ENCODE peak calls at places on chromosome 5, in seven cellular contexts. P is BE2C, I is Panc1, S is choroid plexus epithelial cell, F is transverse colon, Z is A549, B is foreskin fibroblast. Q is an unnamed sample.

GRCh38 chr5:145978672-145979071 is 42.3 kb downstream of the SH3RF2 start:
- DNase-seq in B (no peak), F (peak), I (no peak), S (no peak), Z (peak), P (no peak), Q (no peak)

GRCh38 chr5:157912621-157913325 is 53.8 kb upstream of the CLINT1 start:
- DNase-seq in B (no peak), I (no peak), F (peak), Z (no peak), S (no peak), P (no peak), Q (no peak)

GRCh38 chr5:96868603-96869371 is 7.5 kb upstream of the ERAP2 start:
- DNase-seq in I (peak), Z (peak), P (peak), S (peak), F (no peak), B (peak), Q (peak)

GRCh38 chr5:73625905-73626811 is at the start of gene ARHGEF28:
- DNase-seq in Z (peak), I (no peak), P (peak), B (peak), S (peak), F (peak), Q (peak)

GRCh38 chr5:107296572-107296971 is 374.2 kb downstream of the EFNA5 start:
- DNase-seq in Z (no peak), S (no peak), B (no peak), I (no peak), F (no peak), P (no peak), Q (no peak)

GRCh38 chr5:126884269-126884819 is 107.4 kb downstream of the LMNB1 start:
- DNase-seq in I (peak), Z (peak), S (peak), P (peak), F (no peak), B (peak), Q (no peak)

GRCh38 chr5:88058625-88059024 is 210.0 kb downstream of the TMEM161B start:
- DNase-seq in F (no peak), B (no peak), I (no peak), S (no peak), P (no peak), Z (no peak), Q (no peak)

GRCh38 chr5:91639744-91640143 is 256.6 kb upstream of the ARRDC3 start:
- DNase-seq in S (no peak), P (no peak), Z (no peak), F (no peak), I (no peak), B (no peak), Q (no peak)

GRCh38 chr5:141737485-141737884 is 55.5 kb upstream of the ARAP3 start:
- DNase-seq in S (no peak), B (no peak), I (no peak), Z (no peak), F (no peak), P (no peak), Q (no peak)

GRCh38 chr5:82338731-82339130 is 60.6 kb upstream of the RPS23 start:
- DNase-seq in Z (no peak), F (no peak), B (no peak), S (peak), I (no peak), P (no peak), Q (no peak)

GRCh38 chr5:157463621-157464407 is 3.8 kb downstream of the NIPAL4 start:
- DNase-seq in S (no peak), P (no peak), Z (peak), B (no peak), I (no peak), F (no peak), Q (no peak)

GRCh38 chr5:101473483-101473882 is 570.4 kb upstream of the ST8SIA4 start:
- DNase-seq in B (peak), I (no peak), Z (no peak), F (no peak), S (peak), P (no peak), Q (no peak)

GRCh38 chr5:9502864-9503263 is 43.0 kb downstream of the SEMA5A start:
- DNase-seq in Z (no peak), P (no peak), S (no peak), B (no peak), F (no peak), I (no peak), Q (no peak)

GRCh38 chr5:66661149-66661548 is 65.0 kb downstream of the MAST4 start:
- DNase-seq in S (peak), I (no peak), F (peak), P (peak), B (peak), Z (no peak), Q (no peak)

GRCh38 chr5:56534102-56534501 is 281.2 kb upstream of the MAP3K1 start:
- DNase-seq in P (no peak), I (no peak), Z (peak), S (peak), B (no peak), F (no peak), Q (no peak)

GRCh38 chr5:103891151-103891550 is 328.6 kb upstream of the NUDT12 start:
- DNase-seq in B (no peak), F (no peak), Z (no peak), S (no peak), P (no peak), I (no peak), Q (no peak)

GRCh38 chr5:10704949-10705621 is 55.9 kb downstream of the DAP start:
- DNase-seq in F (no peak), B (peak), Z (no peak), S (peak), P (no peak), I (no peak), Q (no peak)

GRCh38 chr5:14953075-14953474 is 81.5 kb upstream of the ANKH start:
- DNase-seq in S (no peak), Z (no peak), P (no peak), B (no peak), F (no peak), I (no peak), Q (no peak)

GRCh38 chr5:109759304-109759703 is 69.6 kb downstream of the MAN2A1 start:
- DNase-seq in F (no peak), S (peak), P (no peak), Z (no peak), B (peak), I (no peak), Q (no peak)

GRCh38 chr5:8934455-8934854 is 611.4 kb downstream of the SEMA5A start:
- DNase-seq in S (no peak), P (no peak), F (no peak), I (no peak), Z (no peak), B (no peak), Q (no peak)

GRCh38 chr5:90991201-90991600 is 391.9 kb downstream of the ARRDC3 start:
- DNase-seq in B (no peak), Z (no peak), S (no peak), F (no peak), I (no peak), P (no peak), Q (no peak)

GRCh38 chr5:97658116-97658900 is 475.3 kb upstream of the RIOK2 start:
- DNase-seq in I (no peak), B (peak), Z (no peak), S (no peak), P (no peak), F (no peak), Q (no peak)

GRCh38 chr5:119336262-119336661 is 19.6 kb upstream of the TNFAIP8 start:
- DNase-seq in B (no peak), Z (no peak), P (no peak), F (no peak), I (no peak), S (no peak), Q (no peak)

GRCh38 chr5:166178681-166179080 is 2112.8 kb upstream of the WWC1 start:
- DNase-seq in Z (no peak), F (no peak), P (no peak), S (no peak), B (no peak), I (no peak), Q (no peak)

GRCh38 chr5:154701181-154701580 is 54.0 kb upstream of the LARP1 start:
- DNase-seq in I (no peak), Z (no peak), P (no peak), B (no peak), S (no peak), F (no peak), Q (no peak)

GRCh38 chr5:125424374-125424773 is 677.9 kb upstream of the ZNF608 start:
- DNase-seq in I (no peak), Z (no peak), S (peak), F (no peak), B (peak), P (no peak), Q (no peak)

GRCh38 chr5:67149933-67150523 is 46.6 kb downstream of the CD180 start:
- DNase-seq in I (no peak), B (peak), Z (no peak), P (no peak), S (peak), F (no peak), Q (no peak)

GRCh38 chr5:115884704-115885103 is 43.0 kb downstream of the AP3S1 start:
- DNase-seq in S (no peak), Z (no peak), B (no peak), P (no peak), F (no peak), I (no peak), Q (no peak)

GRCh38 chr5:115888027-115888426 is 46.3 kb downstream of the AP3S1 start:
- DNase-seq in S (peak), I (no peak), F (no peak), B (peak), Z (peak), P (no peak), Q (no peak)
- TF ChIP-seq CTCF in S (peak), I (no peak), F (no peak), B (no peak), Z (peak), P (no peak), Q (no peak)

DNA sequence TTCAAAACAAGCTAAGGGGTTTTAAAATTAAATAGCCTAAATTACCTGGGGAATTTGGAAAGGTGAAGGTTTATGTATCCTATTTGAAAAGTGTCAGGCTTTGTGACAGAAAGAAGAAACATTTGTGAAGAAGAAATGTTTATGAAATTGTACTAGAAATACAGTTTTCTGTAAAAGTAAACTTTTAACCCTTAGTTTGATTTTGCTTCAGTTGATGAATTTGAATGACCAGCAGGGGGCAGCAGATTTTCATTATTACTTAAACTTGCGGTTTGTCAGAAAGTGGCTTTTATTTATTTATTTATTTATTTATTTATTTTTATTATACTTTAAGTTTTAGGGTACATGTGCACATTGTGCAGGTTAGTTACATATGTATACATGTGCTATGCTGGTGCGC is 58.1 kb downstream of the NNT start:
- DNase-seq in S (peak), I (peak), P (peak), Z (peak), B (peak), F (no peak), Q (no peak)
- TF ChIP-seq CTCF in S (peak), I (peak), P (peak), Z (peak), B (peak), F (peak), Q (peak)

GRCh38 chr5:121144764-121145163 is 680.7 kb downstream of the PRR16 start:
- DNase-seq in F (no peak), B (peak), S (peak), Z (no peak), P (no peak), I (no peak), Q (no peak)
- TF ChIP-seq CTCF in F (no peak), B (no peak), S (no peak), Z (no peak), P (peak), I (no peak), Q (no peak)

DNA sequence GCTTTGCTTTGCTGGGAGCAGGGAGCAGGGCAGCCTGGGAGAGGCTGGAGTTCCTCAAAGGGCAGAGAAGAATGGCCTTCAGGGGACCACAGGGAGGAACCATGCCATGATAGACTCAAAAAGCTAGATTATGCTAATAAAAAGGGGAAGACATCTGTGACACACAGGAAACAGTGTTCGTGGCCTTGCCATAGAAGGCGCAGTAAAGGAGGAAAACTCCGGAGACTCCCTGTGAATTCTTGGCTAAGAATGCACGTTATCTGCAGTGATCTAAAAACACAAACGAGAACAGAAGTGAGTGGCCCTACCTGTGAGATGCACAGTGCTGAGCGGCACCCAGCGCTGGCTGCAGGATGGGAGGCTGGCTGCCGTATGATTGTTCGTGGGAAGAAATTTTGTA is 15.9 kb upstream of the LTC4S start:
- DNase-seq in Z (no peak), P (no peak), S (no peak), B (no peak), F (no peak), I (no peak), Q (no peak)
- TF ChIP-seq CTCF in Z (no peak), P (no peak), S (no peak), B (no peak), F (no peak), I (no peak), Q (no peak)

GRCh38 chr5:27682600-27682999 is 644.2 kb upstream of the CDH9 start:
- DNase-seq in I (no peak), B (no peak), F (no peak), P (peak), S (peak), Z (peak), Q (no peak)
- TF ChIP-seq CTCF in I (peak), B (no peak), F (no peak), P (peak), S (peak), Z (peak), Q (no peak)

GRCh38 chr5:51960617-51961115 is 577.4 kb downstream of the ISL1 start:
- DNase-seq in P (no peak), I (peak), S (peak), F (no peak), Z (peak), B (peak), Q (no peak)
- TF ChIP-seq CTCF in P (peak), I (peak), S (no peak), F (peak), Z (no peak), B (peak), Q (peak)

GRCh38 chr5:54769746-54770145 is 215.6 kb downstream of the ESM1 start:
- DNase-seq in P (no peak), B (no peak), Z (no peak), F (no peak), I (no peak), S (no peak), Q (no peak)

GRCh38 chr5:54765327-54765726 is 220.1 kb downstream of the ESM1 start:
- DNase-seq in S (no peak), Z (no peak), P (no peak), B (no peak), F (no peak), I (no peak), Q (no peak)

GRCh38 chr5:54766748-54767147 is 218.6 kb downstream of the ESM1 start:
- DNase-seq in Z (no peak), P (no peak), B (no peak), F (no peak), I (no peak), S (no peak), Q (no peak)

GRCh38 chr5:54772232-54773168 is 212.9 kb downstream of the ESM1 start:
- DNase-seq in I (no peak), F (no peak), S (no peak), P (no peak), Z (no peak), B (no peak), Q (no peak)

GRCh38 chr5:54769072-54769471 is 216.3 kb downstream of the ESM1 start:
- DNase-seq in Z (no peak), P (no peak), B (no peak), S (no peak), I (no peak), F (no peak), Q (no peak)
- TF ChIP-seq CTCF in Z (no peak), P (peak), B (no peak), S (peak), I (no peak), F (no peak), Q (no peak)